ENCODE peak calls at places on chromosomes 7 and 10, in eight cellular contexts. E is uterus, K is IMR-90, Q is GM12878, W is body of pancreas, U is breast epithelium, Y is ovary, V is HepG2. A is an unnamed sample.

GRCh38 chr7:122914812-122915211 is 28.6 kb upstream of the CADPS2 start:
- DNase-seq in E (no peak), K (no peak), Q (no peak), W (no peak), U (no peak), Y (no peak), V (no peak), A (no peak)

GRCh38 chr7:77479536-77480088 is 57.5 kb upstream of the PTPN12 start:
- DNase-seq in E (no peak), K (peak), Q (no peak), W (no peak), U (no peak), Y (no peak), V (peak), A (no peak)

GRCh38 chr7:134999136-134999535 is 12.8 kb downstream of the AGBL3 start:
- DNase-seq in E (no peak), K (no peak), Q (no peak), W (no peak), U (no peak), Y (no peak), V (no peak), A (no peak)

GRCh38 chr7:6385110-6385792 is 62.5 kb downstream of the DAGLB start:
- DNase-seq in E (no peak), K (peak), Q (no peak), W (peak), U (no peak), Y (no peak), V (peak), A (no peak)

GRCh38 chr10:48511855-48512191 is 93.0 kb downstream of the ARHGAP22 start:
- DNase-seq in E (no peak), K (no peak), Q (no peak), W (peak), U (no peak), Y (no peak), V (no peak), A (no peak)

GRCh38 chr7:76409537-76409936 is at the start of gene SSC4D:
- DNase-seq in E (no peak), K (no peak), Q (no peak), W (peak), U (no peak), Y (no peak), V (peak), A (no peak)

GRCh38 chr10:27373566-27374160 is 130.4 kb upstream of the RAB18 start:
- DNase-seq in E (no peak), K (no peak), Q (no peak), W (no peak), U (no peak), Y (no peak), V (no peak), A (no peak)

GRCh38 chr7:46492460-46492859 is 571.4 kb upstream of the IGFBP3 start:
- DNase-seq in E (no peak), K (no peak), Q (no peak), W (no peak), U (no peak), Y (no peak), V (no peak), A (no peak)

GRCh38 chr7:79159040-79159664 is 294.3 kb downstream of the MAGI2 start:
- DNase-seq in E (no peak), K (no peak), Q (no peak), W (no peak), U (no peak), Y (no peak), V (no peak), A (no peak)

GRCh38 chr10:133544506-133544905 is 17.3 kb downstream of the CYP2E1 start:
- DNase-seq in E (no peak), K (no peak), Q (no peak), W (no peak), U (no peak), Y (no peak), V (no peak), A (no peak)

GRCh38 chr7:1068013-1068412 is 19.9 kb upstream of the GPER1 start:
- DNase-seq in E (no peak), K (no peak), Q (no peak), W (no peak), U (no peak), Y (no peak), V (no peak), A (no peak)

GRCh38 chr7:42770106-42770505 is 141.8 kb downstream of the C7orf25 start:
- DNase-seq in E (no peak), K (no peak), Q (no peak), W (no peak), U (no peak), Y (no peak), V (no peak), A (no peak)

GRCh38 chr7:151378011-151378410 is 31.8 kb downstream of the WDR86 start:
- DNase-seq in E (no peak), K (no peak), Q (no peak), W (no peak), U (no peak), Y (no peak), V (no peak), A (no peak)
- H3K4me3 ChIP-seq in E (no peak), K (no peak), Q (no peak), W (no peak), U (no peak), Y (no peak), V (no peak), A (no peak)

GRCh38 chr7:140237390-140237789 is 60.6 kb upstream of the KDM7A start:
- DNase-seq in E (no peak), K (no peak), Q (no peak), W (no peak), U (no peak), Y (no peak), V (no peak), A (no peak)

GRCh38 chr7:140238778-140239652 is 62.2 kb upstream of the KDM7A start:
- DNase-seq in E (no peak), K (no peak), Q (no peak), W (peak), U (no peak), Y (no peak), V (peak), A (no peak)

GRCh38 chr7:140236626-140237025 is 59.8 kb upstream of the KDM7A start:
- DNase-seq in E (no peak), K (no peak), Q (no peak), W (no peak), U (no peak), Y (no peak), V (no peak), A (no peak)

GRCh38 chr7:140242057-140243031 is 65.6 kb upstream of the KDM7A start:
- DNase-seq in E (no peak), K (no peak), Q (peak), W (peak), U (no peak), Y (no peak), V (peak), A (no peak)

DNA sequence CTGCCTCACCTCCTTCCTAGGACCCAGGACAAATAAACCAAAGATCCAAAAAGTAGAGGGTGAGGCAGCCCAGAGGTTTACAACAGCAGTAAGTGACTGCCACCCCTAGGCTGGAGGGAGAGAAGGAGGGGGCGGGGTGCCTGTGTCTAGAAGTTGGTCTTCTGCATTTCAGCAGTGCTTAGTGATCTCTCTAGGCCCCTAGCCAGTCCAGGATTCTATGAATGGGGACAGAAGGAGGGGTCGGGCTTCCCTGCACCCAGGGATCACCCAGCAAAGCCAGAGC is 62.8 kb upstream of the KDM7A start:
- DNase-seq in E (no peak), K (no peak), Q (no peak), W (no peak), U (no peak), Y (no peak), V (no peak), A (no peak)
- TF ChIP-seq CTCF in E (no peak), K (no peak), Q (no peak), W (no peak), U (no peak), Y (no peak), V (no peak), A (no peak)

GRCh38 chr7:106598663-106599342 is 62.2 kb downstream of the CCDC71L start:
- DNase-seq in E (peak), K (peak), Q (peak), W (peak), U (no peak), Y (no peak), V (peak), A (peak)
- TF ChIP-seq POLR2A in E (no peak), K (no peak), Q (no peak), W (peak), U (no peak), Y (no peak), V (no peak), A (no peak)

DNA sequence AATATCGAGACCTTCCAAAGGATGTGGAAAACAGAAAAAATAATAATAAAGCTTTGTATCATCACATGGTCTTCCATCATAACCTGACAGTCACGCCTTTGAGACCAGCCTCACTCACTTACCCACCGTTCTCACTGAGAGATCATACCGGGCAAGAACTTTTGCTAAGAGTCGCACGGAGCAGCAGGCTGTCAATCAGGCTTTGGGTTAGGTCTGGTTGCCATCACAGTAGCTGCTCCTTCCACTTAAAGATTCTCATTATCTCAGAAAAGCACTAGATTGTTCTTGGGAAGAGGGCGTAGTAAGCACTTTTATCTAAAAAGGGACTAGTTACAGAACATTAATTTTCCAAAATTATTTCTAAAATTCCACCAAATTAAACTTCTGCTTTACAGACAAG is 2.0 kb downstream of the RELN start:
- DNase-seq in E (no peak), K (no peak), Q (no peak), W (no peak), U (no peak), Y (no peak), V (peak), A (no peak)
- H3K4me3 ChIP-seq in E (no peak), K (peak), Q (no peak), W (no peak), U (no peak), Y (no peak), V (peak), A (no peak)